ENCODE peak calls at places on chromosome 4, in eight cellular contexts. N, R, J, Z, T, H, G and D are unnamed samples.

GRCh38 chr4:73702796-73703287 is 37.5 kb upstream of the CXCL8 start:
- DNase-seq in J (no peak), Z (no peak), G (no peak), T (no peak), N (no peak), H (no peak), R (no peak), D (no peak)

GRCh38 chr4:86685401-86685800 is 91.3 kb downstream of the PTPN13 start:
- DNase-seq in T (peak; percentile 23), N (no peak), Z (peak; percentile 80), J (no peak), G (no peak), R (no peak), H (peak; percentile 1), D (peak; percentile 65)

GRCh38 chr4:107931775-107932321 is 499 bp downstream of the CYP2U1 start:
- DNase-seq in T (no peak), G (peak; percentile 52), H (no peak), N (peak; percentile 21), R (peak; percentile 5), Z (no peak), J (no peak), D (no peak)

GRCh38 chr4:8117278-8117682 is 41.3 kb downstream of the ABLIM2 start:
- DNase-seq in H (peak; percentile 12), R (no peak), N (peak; percentile 21), T (no peak), J (no peak), Z (peak; percentile 36), G (no peak), D (peak; percentile 3)

GRCh38 chr4:78155616-78156105 is 98.5 kb downstream of the FRAS1 start:
- DNase-seq in T (peak; percentile 45), H (peak; percentile 88), G (no peak), Z (peak; percentile 42), R (no peak), N (no peak), J (no peak), D (peak; percentile 25)

GRCh38 chr4:74768857-74769525 is 25.3 kb downstream of the BTC start:
- DNase-seq in G (no peak), T (peak; percentile 68), H (peak; percentile 32), N (no peak), R (no peak), Z (peak; percentile 64), J (no peak), D (no peak)

GRCh38 chr4:138826754-138827153 is 188.8 kb upstream of the NOCT start:
- DNase-seq in H (no peak), Z (no peak), R (no peak), N (no peak), J (no peak), T (no peak), G (no peak), D (no peak)

GRCh38 chr4:19021617-19022016 is 1000.1 kb upstream of the LCORL start:
- DNase-seq in H (no peak), T (no peak), G (no peak), N (no peak), Z (no peak), J (no peak), R (no peak), D (no peak)

GRCh38 chr4:178633263-178633662 is 1191.0 kb upstream of the AGA start:
- DNase-seq in G (no peak), J (no peak), T (no peak), Z (no peak), R (no peak), N (no peak), H (no peak), D (no peak)
- TF ChIP-seq CTCF in G (no peak), J (no peak), T (no peak), Z (no peak), R (peak; percentile 48), N (no peak), H (no peak), D (no peak)

GRCh38 chr4:144754562-144755410 is 108.8 kb downstream of the HHIP start:
- DNase-seq in R (peak; percentile 7), Z (peak; percentile 75), H (no peak), G (no peak), N (peak; percentile 14), T (peak; percentile 67), J (no peak), D (peak; percentile 12)
- TF ChIP-seq CTCF in R (no peak), Z (peak; percentile 72), H (peak; percentile 5), G (no peak), N (peak; percentile 53), T (peak; percentile 41), J (no peak), D (peak; percentile 57)

DNA sequence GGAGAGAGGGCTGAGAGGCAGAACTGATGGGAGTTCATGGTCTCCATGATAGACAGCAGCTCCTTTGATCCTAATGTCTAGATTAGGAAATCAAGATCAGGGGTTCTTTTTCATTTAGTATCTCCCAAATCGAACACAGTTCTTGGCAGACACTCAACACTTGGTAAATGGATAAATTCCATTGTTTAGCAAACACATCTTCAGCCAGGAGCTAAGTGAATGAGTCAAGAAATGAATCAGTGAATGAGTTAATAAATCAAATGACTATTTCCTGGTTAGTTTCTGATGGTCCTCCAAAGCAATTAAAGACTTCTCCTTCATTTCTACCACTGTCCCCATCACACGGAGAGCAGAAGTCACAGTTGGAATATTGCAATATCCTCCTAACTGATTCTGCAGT is 120.0 kb upstream of the SHISA3 start:
- DNase-seq in H (no peak), Z (no peak), R (no peak), J (no peak), N (no peak), T (no peak), G (no peak), D (no peak)
- TF ChIP-seq CTCF in H (no peak), Z (no peak), R (no peak), J (no peak), N (no peak), T (no peak), G (no peak), D (no peak)

DNA sequence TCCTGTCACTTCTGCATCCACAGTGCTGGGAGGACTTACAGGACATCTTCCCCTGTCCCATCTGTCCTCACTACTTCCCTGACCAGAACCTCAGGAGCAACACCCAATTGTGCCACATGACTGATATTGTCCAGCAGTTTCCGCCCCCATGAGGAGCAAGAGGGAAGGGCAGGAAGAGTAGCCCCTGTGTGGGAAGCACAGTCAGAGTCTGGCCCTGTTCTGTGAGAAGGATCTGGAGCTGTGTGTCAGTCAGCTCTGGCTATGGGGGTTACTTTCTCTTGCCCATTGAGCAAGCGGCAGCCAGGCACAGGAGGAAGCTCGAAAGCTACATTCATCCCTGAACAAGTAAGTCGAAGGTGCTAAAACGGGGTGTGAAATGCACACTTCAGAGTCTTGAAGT is 14.8 kb upstream of the TRIM60 start:
- DNase-seq in N (no peak), H (peak; percentile 28), T (no peak), J (no peak), G (no peak), Z (peak; percentile 2), R (peak; percentile 25), D (no peak)
- TF ChIP-seq CTCF in N (no peak), H (peak; percentile 71), T (peak; percentile 18), J (no peak), G (no peak), Z (peak; percentile 21), R (no peak), D (peak; percentile 41)

DNA sequence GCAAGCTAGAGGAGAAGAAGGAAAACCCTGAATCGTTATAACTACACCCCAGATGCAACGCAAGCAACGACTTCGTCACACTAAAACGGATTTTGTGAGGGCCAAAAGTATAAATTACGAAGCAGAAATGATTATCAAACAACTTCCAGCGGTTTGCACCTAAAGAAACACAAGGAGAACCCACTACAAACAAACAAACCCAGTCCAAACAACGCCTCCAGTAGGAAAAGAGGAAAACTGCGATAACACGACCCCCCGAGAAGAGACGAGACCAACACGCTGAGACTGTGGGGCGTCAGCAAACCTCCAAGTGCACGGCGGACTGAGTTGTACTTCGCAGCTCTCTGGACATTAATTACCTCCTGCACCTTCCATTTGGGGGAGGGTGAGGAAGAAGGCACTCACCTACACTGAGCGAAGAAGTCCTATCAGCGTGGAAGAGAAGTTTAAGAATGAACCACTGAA is at the start of gene MAB21L2:
- DNase-seq in T (no peak), J (no peak), H (no peak), R (peak; percentile 20), Z (no peak), N (no peak), G (no peak), D (no peak)
- TF ChIP-seq CTCF in T (no peak), J (no peak), H (no peak), R (no peak), Z (no peak), N (no peak), G (no peak), D (no peak)

GRCh38 chr4:1235381-1236102 is 13.4 kb downstream of the CTBP1 start:
- DNase-seq in G (no peak), N (no peak), J (no peak), R (no peak), Z (no peak), T (no peak), H (no peak), D (no peak)

GRCh38 chr4:1234811-1235292 is 14.1 kb downstream of the CTBP1 start:
- DNase-seq in T (no peak), Z (no peak), G (no peak), N (no peak), R (no peak), H (no peak), J (no peak), D (no peak)

GRCh38 chr4:1234296-1234695 is 14.6 kb downstream of the CTBP1 start:
- DNase-seq in N (no peak), J (no peak), T (peak; percentile 88), G (peak; percentile 41), R (no peak), Z (peak; percentile 35), H (no peak), D (peak; percentile 56)

GRCh38 chr4:1232661-1233621 is 16.0 kb downstream of the CTBP1 start:
- DNase-seq in R (peak; percentile 27), J (no peak), Z (peak; percentile 87), N (no peak), T (no peak), H (no peak), G (peak; percentile 45), D (no peak)

GRCh38 chr4:1233641-1234277 is 15.2 kb downstream of the CTBP1 start:
- DNase-seq in J (no peak), G (peak; percentile 46), T (peak; percentile 73), R (no peak), H (no peak), N (no peak), Z (peak; percentile 65), D (no peak)
- TF ChIP-seq CTCF in J (peak; percentile 67), G (peak; percentile 46), T (peak; percentile 57), R (no peak), H (peak; percentile 50), N (no peak), Z (peak; percentile 43), D (peak; percentile 48)

GRCh38 chr4:22466582-22466981 is 49.3 kb downstream of the ADGRA3 start:
- DNase-seq in J (no peak), Z (no peak), N (no peak), R (no peak), T (no peak), H (no peak), G (no peak), D (no peak)
- TF ChIP-seq CTCF in J (no peak), Z (no peak), N (no peak), R (no peak), T (no peak), H (no peak), G (no peak), D (no peak)

DNA sequence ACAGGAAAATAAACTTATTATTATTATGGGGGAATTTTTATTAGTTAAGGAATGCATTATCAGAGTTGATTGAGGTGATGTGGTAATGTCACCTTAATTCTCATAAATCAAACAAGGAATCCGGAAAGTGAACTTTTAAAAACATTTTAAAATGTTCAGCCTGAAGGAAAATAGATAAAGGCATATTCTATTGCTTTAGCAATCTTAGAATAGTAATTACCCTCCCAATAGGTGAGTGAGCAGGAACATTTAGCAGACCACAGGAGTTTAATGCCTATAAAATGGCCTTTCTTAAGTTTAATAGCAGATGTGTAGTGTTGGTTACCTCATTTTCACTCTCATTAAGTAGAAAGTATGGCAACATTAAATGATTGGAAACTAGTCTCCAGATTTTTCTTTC is 160.9 kb upstream of the MAD2L1 start:
- DNase-seq in N (no peak), Z (no peak), T (no peak), J (no peak), G (no peak), H (no peak), R (no peak), D (no peak)
- TF ChIP-seq CTCF in N (no peak), Z (no peak), T (no peak), J (no peak), G (no peak), H (no peak), R (no peak), D (no peak)